ENCODE peak calls at places on chromosomes 5 and 9, in four cellular contexts. F is BJ, Q is heart right ventricle, L is PC-9. C is an unnamed sample.

GRCh38 chr5:149133795-149134777 is 7.2 kb upstream of the ABLIM3 start:
- DNase-seq in L (peak; percentile 92), F (peak; percentile 69), Q (peak; percentile 64), C (no peak)

GRCh38 chr5:15620501-15620900 is 120.5 kb downstream of the FBXL7 start:
- DNase-seq in L (no peak), Q (no peak), F (no peak), C (no peak)

GRCh38 chr9:117783828-117784227 is 79.6 kb downstream of the TLR4 start:
- DNase-seq in L (no peak), Q (no peak), F (no peak), C (no peak)

GRCh38 chr5:141725909-141726308 is 43.9 kb upstream of the ARAP3 start:
- DNase-seq in F (peak; percentile 13), Q (no peak), L (no peak), C (no peak)

GRCh38 chr5:141420855-141421488 is at the start of gene PCDHGA11:
- DNase-seq in L (peak; percentile 60), Q (no peak), F (no peak), C (no peak)

GRCh38 chr9:116870566-116870965 is 183.5 kb downstream of the TRIM32 start:
- DNase-seq in Q (no peak), F (no peak), L (peak; percentile 87), C (peak; percentile 94)

GRCh38 chr5:55160493-55161209 is 680 bp downstream of the GPX8 start:
- DNase-seq in Q (no peak), F (peak; percentile 83), L (peak; percentile 56), C (peak; percentile 36)

GRCh38 chr9:20240498-20240897 is 381.8 kb downstream of the MLLT3 start:
- DNase-seq in L (no peak), Q (no peak), F (no peak), C (no peak)

GRCh38 chr9:16236326-16236725 is 634.1 kb downstream of the BNC2 start:
- DNase-seq in L (no peak), Q (no peak), F (peak; percentile 98), C (no peak)